ENCODE peak calls at places on chromosomes 16 and 17, in seven cellular contexts. T is H1, X is GM12878, B is HepG2, U is K562, M is GM12892, D is SK-N-SH. H is an unnamed sample.

GRCh38 chr16:68229431-68230175 is 6.3 kb downstream of the ESRP2 start:
- DNase-seq in T (peak), X (no peak), B (peak), U (peak), M (no peak), D (peak), H (peak)

GRCh38 chr17:65489413-65490170 is 71.9 kb downstream of the AXIN2 start:
- DNase-seq in T (no peak), X (no peak), B (no peak), U (no peak), M (no peak), D (no peak), H (no peak)

GRCh38 chr16:50747206-50747956 is 5.5 kb downstream of the CYLD start:
- DNase-seq in T (no peak), X (peak), B (peak), U (no peak), M (no peak), D (peak), H (no peak)

GRCh38 chr17:28643979-28644781 is 778 bp downstream of the BLTP2 start:
- DNase-seq in T (peak), X (no peak), B (peak), U (peak), M (peak), D (peak), H (peak)

GRCh38 chr17:30372755-30373154 is 6.0 kb upstream of the CPD start:
- DNase-seq in T (no peak), X (no peak), B (no peak), U (peak), M (no peak), D (no peak), H (no peak)

GRCh38 chr17:17738901-17739300 is 57.6 kb downstream of the RAI1 start:
- DNase-seq in T (no peak), X (no peak), B (no peak), U (no peak), M (no peak), D (no peak), H (no peak)

GRCh38 chr17:45020354-45021138 is 30.9 kb downstream of the DCAKD start:
- DNase-seq in T (peak), X (no peak), B (no peak), U (no peak), M (no peak), D (no peak), H (no peak)

GRCh38 chr16:62213763-62214162 is 177.5 kb upstream of the CDH8 start:
- DNase-seq in T (peak), X (no peak), B (peak), U (no peak), M (no peak), D (no peak), H (no peak)

GRCh38 chr17:32648450-32648849 is 161.7 kb downstream of the CDK5R1 start:
- DNase-seq in T (no peak), X (no peak), B (no peak), U (no peak), M (no peak), D (no peak), H (no peak)

GRCh38 chr16:7914738-7915137 is 582.1 kb downstream of the RBFOX1 start:
- DNase-seq in T (no peak), X (no peak), B (peak), U (no peak), M (no peak), D (no peak), H (no peak)

GRCh38 chr16:13708361-13708760 is 211.6 kb upstream of the ERCC4 start:
- DNase-seq in T (no peak), X (no peak), B (no peak), U (no peak), M (no peak), D (no peak), H (no peak)

GRCh38 chr17:2592974-2593845 is at the start of gene PAFAH1B1:
- DNase-seq in T (peak), X (peak), B (peak), U (peak), M (peak), D (peak), H (peak)

GRCh38 chr17:47808830-47809480 is 12.6 kb downstream of the OSBPL7 start:
- DNase-seq in T (no peak), X (no peak), B (no peak), U (no peak), M (no peak), D (no peak), H (no peak)

GRCh38 chr16:67240506-67240905 is 6.8 kb downstream of the FHOD1 start:
- DNase-seq in T (no peak), X (no peak), B (no peak), U (no peak), M (no peak), D (no peak), H (no peak)

GRCh38 chr17:28725166-28725659 is 820 bp downstream of the TLCD1 start:
- DNase-seq in T (no peak), X (no peak), B (peak), U (peak), M (no peak), D (no peak), H (no peak)

GRCh38 chr16:24562811-24563210 is 23.4 kb downstream of the RBBP6 start:
- DNase-seq in T (no peak), X (no peak), B (no peak), U (no peak), M (no peak), D (no peak), H (no peak)

GRCh38 chr16:70589998-70590471 is 56.3 kb upstream of the IL34 start:
- DNase-seq in T (no peak), X (no peak), B (no peak), U (no peak), M (no peak), D (peak), H (no peak)

GRCh38 chr17:57530508-57530907 is 214.6 kb downstream of the CCDC182 start:
- DNase-seq in T (no peak), X (no peak), B (no peak), U (no peak), M (no peak), D (no peak), H (no peak)

GRCh38 chr16:89261691-89262563 is 44.4 kb downstream of the ZNF778 start:
- DNase-seq in T (no peak), X (no peak), B (peak), U (no peak), M (no peak), D (no peak), H (no peak)

GRCh38 chr17:39231587-39232551 is 6.1 kb upstream of the STAC2 start:
- DNase-seq in T (peak), X (no peak), B (no peak), U (peak), M (peak), D (peak), H (peak)

GRCh38 chr17:41777579-41778188 is 8.8 kb downstream of the JUP start:
- DNase-seq in T (no peak), X (no peak), B (peak), U (no peak), M (no peak), D (peak), H (no peak)

GRCh38 chr17:70123193-70123592 is 46.1 kb upstream of the KCNJ2 start:
- DNase-seq in T (no peak), X (no peak), B (no peak), U (no peak), M (no peak), D (no peak), H (no peak)

GRCh38 chr16:89136931-89137330 is 34.6 kb upstream of the CDH15 start:
- DNase-seq in T (no peak), X (no peak), B (no peak), U (no peak), M (no peak), D (no peak), H (no peak)

GRCh38 chr16:48526058-48526957 is 83.7 kb downstream of the N4BP1 start:
- DNase-seq in T (no peak), X (peak), B (peak), U (peak), M (peak), D (no peak), H (peak)

GRCh38 chr16:22229881-22230280 is 23.8 kb downstream of the EEF2K start:
- DNase-seq in T (no peak), X (no peak), B (no peak), U (no peak), M (no peak), D (no peak), H (no peak)

GRCh38 chr17:44733753-44734152 is 25.0 kb upstream of the ADAM11 start:
- DNase-seq in T (peak), X (no peak), B (peak), U (no peak), M (no peak), D (no peak), H (no peak)

GRCh38 chr16:31183432-31184428 is 3.8 kb downstream of the FUS start:
- DNase-seq in T (no peak), X (no peak), B (no peak), U (no peak), M (no peak), D (no peak), H (no peak)

GRCh38 chr16:4386951-4387565 is 15.4 kb downstream of the VASN start:
- DNase-seq in T (no peak), X (no peak), B (no peak), U (no peak), M (no peak), D (no peak), H (no peak)

GRCh38 chr16:66503030-66503429 is 46.9 kb downstream of the TK2 start:
- DNase-seq in T (no peak), X (no peak), B (no peak), U (no peak), M (no peak), D (no peak), H (no peak)

GRCh38 chr17:77178050-77178449 is 37.3 kb downstream of the SEC14L1 start:
- DNase-seq in T (no peak), X (no peak), B (no peak), U (no peak), M (no peak), D (no peak), H (no peak)

GRCh38 chr16:88298882-88299745 is 83.6 kb upstream of the ZNF469 start:
- DNase-seq in T (no peak), X (no peak), B (no peak), U (no peak), M (no peak), D (no peak), H (no peak)

GRCh38 chr16:54286330-54287017 is at the start of gene IRX3:
- DNase-seq in T (peak), X (no peak), B (peak), U (no peak), M (no peak), D (peak), H (no peak)

GRCh38 chr17:49016775-49017463 is 19.7 kb downstream of the IGF2BP1 start:
- DNase-seq in T (peak), X (no peak), B (no peak), U (no peak), M (no peak), D (peak), H (no peak)

GRCh38 chr17:1011760-1012735 is 15.1 kb downstream of the TIMM22 start:
- DNase-seq in T (no peak), X (no peak), B (no peak), U (no peak), M (no peak), D (no peak), H (no peak)

GRCh38 chr17:75238684-75239191 is 22.7 kb downstream of the GGA3 start:
- DNase-seq in T (peak), X (no peak), B (peak), U (peak), M (peak), D (peak), H (peak)

GRCh38 chr17:1082579-1082978 is 85.7 kb downstream of the TIMM22 start:
- DNase-seq in T (no peak), X (no peak), B (no peak), U (no peak), M (no peak), D (no peak), H (no peak)

GRCh38 chr17:55237826-55238196 is 26.9 kb upstream of the HLF start:
- DNase-seq in T (no peak), X (no peak), B (no peak), U (no peak), M (no peak), D (no peak), H (no peak)

GRCh38 chr16:85912271-85912974 is 13.5 kb downstream of the IRF8 start:
- DNase-seq in T (no peak), X (no peak), B (no peak), U (no peak), M (no peak), D (no peak), H (no peak)
- TF ChIP-seq POLR2AphosphoS5 in T (no peak), X (no peak), B (no peak), U (no peak), M (no peak), D (no peak), H (no peak)

GRCh38 chr17:4072487-4073157 is 70.2 kb downstream of the ZZEF1 start:
- DNase-seq in T (no peak), X (no peak), B (no peak), U (no peak), M (no peak), D (no peak), H (no peak)

GRCh38 chr17:4074831-4075495 is 67.9 kb downstream of the ZZEF1 start:
- DNase-seq in T (no peak), X (peak), B (peak), U (peak), M (peak), D (peak), H (peak)

GRCh38 chr17:4068918-4069317 is 73.9 kb downstream of the ZZEF1 start:
- DNase-seq in T (no peak), X (no peak), B (no peak), U (no peak), M (no peak), D (no peak), H (no peak)

DNA sequence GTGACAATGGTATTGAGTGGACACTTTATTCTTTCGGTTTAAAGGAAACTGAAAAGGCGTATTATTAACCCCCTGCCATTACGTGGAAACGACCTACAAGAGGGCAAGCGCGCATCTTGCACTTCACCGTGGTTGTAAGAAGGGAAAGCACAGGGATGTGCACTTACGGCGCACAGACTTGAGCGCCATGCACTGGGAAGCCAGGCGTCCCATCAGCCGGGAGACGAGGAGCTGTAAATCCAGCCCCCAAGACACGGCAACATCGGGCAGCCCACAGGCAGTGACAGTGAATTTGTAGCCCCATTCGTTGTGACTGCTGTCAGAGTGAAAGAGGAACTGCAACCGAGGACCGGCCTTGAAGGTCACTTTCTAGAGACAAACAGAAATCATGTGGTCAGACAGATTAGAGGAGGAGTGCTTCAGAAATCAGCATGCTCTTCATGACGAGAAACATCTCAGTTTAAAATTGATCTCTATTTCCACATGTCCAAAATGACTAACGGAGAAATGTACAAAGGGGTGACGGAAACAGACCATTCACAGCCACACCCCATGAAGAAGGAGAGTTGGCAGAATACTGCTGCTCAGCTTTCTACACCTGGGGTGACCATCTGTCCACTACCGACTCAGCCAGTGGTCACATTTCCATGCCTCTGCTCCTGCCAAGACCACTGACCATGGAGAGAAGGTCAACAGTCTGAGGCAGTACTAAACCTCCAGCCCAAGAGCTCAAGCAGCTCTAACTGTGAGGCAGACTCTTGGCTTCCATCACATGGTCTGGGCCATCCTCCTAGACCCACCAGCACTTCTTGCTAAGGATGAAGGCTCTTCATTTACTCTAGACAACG is 68.6 kb downstream of the ZZEF1 start:
- DNase-seq in T (no peak), X (peak), B (no peak), U (no peak), M (peak), D (no peak), H (peak)
- TF ChIP-seq TAF1 in T (no peak), X (peak), B (no peak), U (no peak), M (no peak), D (no peak), H (no peak)

GRCh38 chr17:34242553-34242952 is 12.5 kb upstream of the CCL2 start:
- DNase-seq in T (no peak), X (peak), B (no peak), U (no peak), M (no peak), D (no peak), H (no peak)

GRCh38 chr17:34243732-34244299 is 11.3 kb upstream of the CCL2 start:
- DNase-seq in T (no peak), X (no peak), B (no peak), U (no peak), M (no peak), D (no peak), H (no peak)

GRCh38 chr17:34242976-34243731 is 11.9 kb upstream of the CCL2 start:
- DNase-seq in T (no peak), X (no peak), B (no peak), U (no peak), M (no peak), D (no peak), H (no peak)

GRCh38 chr17:34237458-34237857 is 17.6 kb upstream of the CCL2 start:
- DNase-seq in T (no peak), X (no peak), B (no peak), U (no peak), M (no peak), D (no peak), H (no peak)

GRCh38 chr17:34241062-34241461 is 14.0 kb upstream of the CCL2 start:
- DNase-seq in T (no peak), X (no peak), B (no peak), U (no peak), M (no peak), D (peak), H (no peak)
- TF ChIP-seq POLR2AphosphoS5 in T (no peak), X (no peak), B (no peak), U (no peak), M (no peak), D (no peak), H (no peak)

GRCh38 chr17:78384479-78385175 is 6.2 kb downstream of the PGS1 start:
- DNase-seq in T (no peak), X (no peak), B (no peak), U (no peak), M (no peak), D (no peak), H (no peak)

GRCh38 chr17:78381601-78382168 is 3.2 kb downstream of the PGS1 start:
- DNase-seq in T (no peak), X (no peak), B (no peak), U (peak), M (no peak), D (no peak), H (no peak)

GRCh38 chr17:78380370-78380769 is 1.9 kb downstream of the PGS1 start:
- DNase-seq in T (no peak), X (no peak), B (no peak), U (no peak), M (no peak), D (no peak), H (no peak)

GRCh38 chr17:78387982-78388941 is 9.8 kb downstream of the PGS1 start:
- DNase-seq in T (no peak), X (no peak), B (no peak), U (no peak), M (no peak), D (no peak), H (no peak)

DNA sequence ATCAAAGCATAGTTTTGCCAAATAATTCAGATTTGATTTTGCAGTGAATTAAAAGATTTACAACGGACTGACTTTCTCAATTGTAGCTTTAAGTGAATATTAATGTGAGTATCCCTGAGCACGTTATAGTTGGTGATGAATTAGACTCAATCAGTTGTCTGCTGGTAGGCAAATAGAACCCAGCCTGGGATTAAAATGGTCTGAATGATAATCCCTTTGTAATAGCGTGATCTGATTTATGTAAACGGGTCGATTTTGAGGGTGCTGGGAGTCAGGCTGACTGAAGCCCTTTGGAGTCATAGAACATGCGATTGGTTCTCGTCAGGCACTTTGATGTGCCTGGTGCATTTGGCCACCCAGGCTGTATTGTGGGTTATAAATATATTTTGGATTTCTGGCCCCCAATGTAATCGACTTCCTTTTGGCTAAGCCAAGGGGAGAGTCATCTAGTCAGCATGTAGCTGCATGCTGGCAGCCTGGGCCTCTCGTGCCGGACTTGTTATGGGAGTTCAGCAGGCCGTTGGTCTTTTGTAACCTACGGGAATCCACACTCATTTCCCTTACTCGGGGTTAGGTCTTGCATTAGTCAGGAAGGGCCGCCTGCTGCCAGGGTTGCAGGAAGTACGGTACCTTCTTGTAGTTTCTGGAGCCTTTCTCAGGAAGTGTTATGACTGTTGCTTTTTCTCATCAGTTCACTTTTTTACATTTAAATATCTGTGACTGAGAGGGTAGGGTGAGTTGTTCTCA is 5.4 kb downstream of the PGS1 start:
- DNase-seq in T (no peak), X (peak), B (no peak), U (no peak), M (peak), D (no peak), H (no peak)
- TF ChIP-seq TAF1 in T (no peak), X (no peak), B (no peak), U (no peak), M (no peak), D (no peak), H (no peak)

DNA sequence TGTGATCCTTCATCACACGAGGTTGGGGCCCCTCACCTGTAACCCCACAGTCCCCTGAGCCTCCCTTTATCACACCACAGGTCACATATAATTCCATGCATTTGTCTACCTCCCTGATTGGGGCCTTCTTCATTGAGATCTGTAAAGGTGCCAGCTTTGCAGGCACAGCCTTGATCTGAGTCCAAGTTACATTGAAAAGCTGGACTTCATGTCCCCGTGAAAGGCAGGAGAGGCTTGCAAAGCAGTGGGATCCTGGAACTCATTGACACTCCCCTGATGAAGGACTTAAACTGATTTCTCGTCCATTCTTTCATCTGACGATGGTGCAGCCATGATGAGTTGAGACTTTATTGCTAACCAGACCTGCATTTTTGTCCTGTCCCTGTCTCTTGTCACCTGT is 3.8 kb upstream of the SYT17 start:
- DNase-seq in T (no peak), X (no peak), B (no peak), U (no peak), M (no peak), D (no peak), H (no peak)
- TF ChIP-seq POLR2AphosphoS5 in T (no peak), X (no peak), B (no peak), U (no peak), M (no peak), D (no peak), H (no peak)

H was measured in GM12891.